ENCODE peak calls at places on chromosomes 13 and 19, in six cellular contexts. B is tibial artery; X is left cardiac atrium; Q is NCI-H1105; E is bronchial epithelial cell; I is activated CD8-positive, alpha-beta memory T cell treated with anti-CD3 and anti-CD28 coated beads for 1 hour. G is an unnamed sample.

GRCh38 chr19:29491995-29492577 is 33.7 kb upstream of the VSTM2B start:
- DNase-seq in B (peak; percentile 46), X (no peak), Q (peak; percentile 7), E (no peak), I (no peak), G (no peak)

GRCh38 chr19:32877977-32878745 is 8.6 kb upstream of the SLC7A9 start:
- DNase-seq in B (peak; percentile 27), X (no peak), Q (no peak), E (no peak), I (no peak), G (no peak)

GRCh38 chr13:46507978-46508377 is 45.0 kb upstream of the LRCH1 start:
- DNase-seq in B (no peak), X (no peak), Q (no peak), E (no peak), I (no peak), G (no peak)

GRCh38 chr19:54229146-54229545 is 6.3 kb upstream of the LILRB3 start:
- DNase-seq in B (no peak), X (no peak), Q (no peak), E (no peak), I (no peak), G (no peak)

GRCh38 chr19:49861541-49862410 is 5.6 kb downstream of the PNKP start:
- DNase-seq in B (no peak), X (no peak), Q (no peak), E (no peak), I (no peak), G (no peak)

GRCh38 chr19:34353546-34353945 is 11.4 kb upstream of the GPI start:
- DNase-seq in B (no peak), X (no peak), Q (no peak), E (no peak), I (no peak), G (no peak)

GRCh38 chr13:88979465-88980180 is 1308.5 kb downstream of the SLITRK5 start:
- DNase-seq in B (no peak), X (peak; percentile 18), Q (no peak), E (peak; percentile 39), I (no peak), G (no peak)

GRCh38 chr19:35120492-35120891 is 4.9 kb downstream of the FXYD3 start:
- DNase-seq in B (no peak), X (no peak), Q (no peak), E (peak; percentile 99), I (no peak), G (no peak)

GRCh38 chr19:2268480-2268830 is 12.2 kb upstream of the JSRP1 start:
- DNase-seq in B (no peak), X (no peak), Q (no peak), E (no peak), I (no peak), G (no peak)

GRCh38 chr19:47225746-47226425 is 5.1 kb downstream of the BBC3 start:
- DNase-seq in B (peak; percentile 93), X (peak; percentile 91), Q (peak; percentile 91), E (peak; percentile 34), I (peak; percentile 81), G (peak; percentile 84)

GRCh38 chr13:24217601-24218281 is 57.2 kb downstream of the SPATA13 start:
- DNase-seq in B (no peak), X (no peak), Q (no peak), E (no peak), I (no peak), G (no peak)

GRCh38 chr13:108223850-108224503 is 5.8 kb downstream of the ABHD13 start:
- DNase-seq in B (no peak), X (no peak), Q (no peak), E (no peak), I (no peak), G (no peak)

GRCh38 chr13:64551755-64552154 is 2678.4 kb downstream of the PCDH9 start:
- DNase-seq in B (no peak), X (no peak), Q (no peak), E (peak; percentile 90), I (no peak), G (no peak)

GRCh38 chr13:60163525-60164471 is at the start of gene DIAPH3:
- DNase-seq in B (peak; percentile 97), X (peak; percentile 97), Q (peak; percentile 99), E (peak; percentile 89), I (peak; percentile 85), G (peak; percentile 93)